ENCODE peak calls at places on chromosomes 1 and 21, in four cellular contexts. F, J, U and A are unnamed samples. For H3K4me1 and H3K9me3, the result is how much of the 10 kb centered on the place peaks cover.

GRCh38 chr1:48701445-48701844 is 75.2 kb downstream of the BEND5 start:
- DNase-seq in F (no peak), J (no peak), U (no peak), A (no peak)

GRCh38 chr21:42417533-42417932 is 13.8 kb downstream of the UBASH3A start:
- DNase-seq in J (no peak), U (no peak), F (no peak), A (no peak)

GRCh38 chr1:97832490-97832889 is 88.3 kb downstream of the DPYD start:
- DNase-seq in J (no peak), U (peak), F (no peak), A (peak)

GRCh38 chr1:15465674-15466073 is 9.1 kb downstream of the CELA2A start:
- DNase-seq in J (no peak), U (no peak), F (no peak), A (no peak)

GRCh38 chr1:174451408-174451807 is 3.6 kb downstream of the GPR52 start:
- DNase-seq in F (no peak), U (no peak), J (no peak), A (no peak)

GRCh38 chr1:212920895-212921294 is 29.4 kb upstream of the VASH2 start:
- DNase-seq in U (no peak), F (no peak), J (no peak), A (no peak)

GRCh38 chr1:53129891-53130597 is 12.4 kb downstream of the SLC1A7 start:
- DNase-seq in J (no peak), F (no peak), U (no peak), A (no peak)

GRCh38 chr1:48216276-48216675 is 6.2 kb upstream of the SLC5A9 start:
- DNase-seq in U (no peak), J (no peak), F (no peak), A (no peak)

GRCh38 chr1:23598424-23598823 is 39.1 kb upstream of the ID3 start:
- DNase-seq in U (no peak), F (no peak), J (peak), A (no peak)

GRCh38 chr21:37364722-37365121 is 1.9 kb upstream of the DYRK1A start:
- DNase-seq in J (no peak), U (no peak), F (no peak), A (no peak)

GRCh38 chr1:223706077-223706988 is 6.0 kb upstream of the CAPN2 start:
- DNase-seq in U (peak), J (no peak), F (peak), A (peak)

GRCh38 chr1:2805801-2806430 is 4.4 kb upstream of the TTC34 start:
- DNase-seq in U (no peak), J (no peak), F (no peak), A (no peak)

GRCh38 chr21:38720074-38720473 is 85.7 kb upstream of the ETS2 start:
- DNase-seq in F (no peak), U (no peak), J (no peak), A (no peak)

DNA sequence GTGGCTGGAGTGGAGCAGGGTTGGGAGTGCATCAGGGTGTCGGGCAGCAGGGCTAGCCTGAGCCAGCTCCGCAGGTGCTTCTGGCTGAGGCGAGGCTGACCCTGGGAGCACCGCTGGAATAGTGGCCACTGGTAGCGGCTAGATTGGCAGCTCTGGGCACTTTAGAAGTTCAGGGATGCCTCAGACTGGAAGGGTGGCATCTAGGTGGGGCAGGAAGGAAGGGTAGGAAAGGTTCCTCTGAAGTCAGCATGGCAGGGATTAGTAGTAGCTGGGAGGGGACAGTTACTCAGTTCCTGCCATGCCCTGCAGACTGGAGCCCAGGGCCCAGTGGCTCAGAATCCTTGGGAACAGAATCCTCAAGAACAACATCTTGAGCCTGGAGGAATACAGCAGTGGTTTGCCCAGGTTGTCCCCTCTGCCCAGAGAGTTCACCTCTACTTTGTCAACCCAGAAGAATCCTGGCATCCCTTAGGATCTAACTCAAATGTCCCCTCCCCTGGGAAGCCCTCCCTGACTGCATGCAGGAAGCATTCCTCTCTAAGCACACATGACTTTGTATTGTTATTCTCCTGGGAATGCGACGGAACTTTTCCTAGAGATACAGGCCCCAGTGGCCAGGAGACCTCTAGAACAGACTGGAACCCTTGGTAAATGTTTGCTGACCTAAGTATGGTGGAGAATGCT is 39.4 kb upstream of the BCAR3 start:
- DNase-seq in J (no peak), F (no peak), U (no peak), A (no peak)
- H3K4me1 ChIP-seq in J (under half), F (under half), U (under half), A (under half)

DNA sequence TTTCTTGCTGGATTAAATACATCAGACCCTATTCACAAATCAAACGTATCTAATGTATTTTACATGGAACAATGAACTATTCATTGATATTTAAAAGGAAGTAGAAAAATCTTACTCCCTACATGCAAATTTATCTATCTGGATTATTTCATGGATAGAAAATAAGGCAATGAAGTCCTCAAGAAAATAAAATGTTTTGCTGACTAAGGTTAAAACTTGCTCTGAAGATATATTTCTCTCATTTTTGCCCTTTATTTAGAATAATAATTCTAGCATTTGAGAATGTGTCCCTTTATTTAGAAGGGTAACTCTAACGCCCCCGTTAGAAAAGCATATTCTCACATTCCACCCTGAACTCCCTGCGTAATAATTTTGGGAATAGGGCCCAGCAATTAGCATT is 627.0 kb upstream of the ZP4 start:
- DNase-seq in F (no peak), U (no peak), J (no peak), A (no peak)
- H3K9me3 ChIP-seq in F (under half), U (under half), J (under half), A (under half)

GRCh38 chr1:118304722-118305344 is 119.8 kb upstream of the SPAG17 start:
- DNase-seq in U (peak), J (no peak), F (no peak), A (peak)
- TF ChIP-seq CTCF in U (peak), J (no peak), F (no peak), A (peak)

DNA sequence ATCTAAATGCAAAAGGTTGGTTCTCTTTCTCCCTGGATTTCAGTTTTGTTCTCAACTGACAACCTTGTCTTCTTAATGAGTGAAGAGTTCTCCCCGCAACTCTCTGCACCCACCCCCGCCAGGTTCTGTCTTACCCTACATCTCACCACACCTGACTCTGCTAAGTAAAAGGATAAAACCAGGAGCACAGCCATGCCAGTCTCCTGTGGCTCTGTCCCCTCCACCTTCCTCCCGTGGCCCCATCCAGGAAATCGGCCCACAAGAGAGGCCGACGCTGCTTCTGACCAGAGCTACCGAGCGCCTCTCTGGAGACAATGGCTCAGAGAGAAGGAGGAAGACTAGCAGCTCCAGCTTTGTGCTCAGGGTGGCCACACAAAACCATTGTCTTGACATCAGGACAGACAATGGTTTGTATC is 72.3 kb downstream of the PLEKHA6 start:
- DNase-seq in F (no peak), J (no peak), U (no peak), A (no peak)
- H3K4me1 ChIP-seq in F (under half), J (under half), U (under half), A (half or more)

DNA sequence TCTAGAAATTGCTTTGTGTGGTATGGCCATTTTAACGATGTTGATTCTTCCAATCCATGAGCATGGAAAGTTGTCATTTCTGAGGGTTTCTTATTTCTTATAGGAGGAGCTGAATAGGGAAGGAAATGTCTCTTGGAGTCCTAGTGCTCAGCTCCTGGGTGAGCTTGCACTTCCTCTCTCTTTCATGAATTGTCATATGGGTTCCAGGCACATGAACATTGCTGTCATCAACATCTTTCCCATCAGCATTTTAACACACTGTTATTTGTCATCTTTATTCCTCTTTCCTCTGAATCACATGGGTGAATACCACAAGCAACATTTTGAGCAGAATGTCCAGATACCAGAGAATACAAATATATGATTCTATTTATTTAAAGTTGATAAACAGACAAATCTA is 23.4 kb downstream of the SLAMF6 start:
- DNase-seq in U (no peak), F (no peak), J (no peak), A (no peak)
- H3K9me3 ChIP-seq in U (under half), F (under half), J (under half), A (under half)

GRCh38 chr21:26806734-26807372 is 38.4 kb downstream of the ADAMTS1 start:
- DNase-seq in J (no peak), F (peak), U (peak), A (no peak)
- TF ChIP-seq CTCF in J (no peak), F (no peak), U (no peak), A (no peak)

DNA sequence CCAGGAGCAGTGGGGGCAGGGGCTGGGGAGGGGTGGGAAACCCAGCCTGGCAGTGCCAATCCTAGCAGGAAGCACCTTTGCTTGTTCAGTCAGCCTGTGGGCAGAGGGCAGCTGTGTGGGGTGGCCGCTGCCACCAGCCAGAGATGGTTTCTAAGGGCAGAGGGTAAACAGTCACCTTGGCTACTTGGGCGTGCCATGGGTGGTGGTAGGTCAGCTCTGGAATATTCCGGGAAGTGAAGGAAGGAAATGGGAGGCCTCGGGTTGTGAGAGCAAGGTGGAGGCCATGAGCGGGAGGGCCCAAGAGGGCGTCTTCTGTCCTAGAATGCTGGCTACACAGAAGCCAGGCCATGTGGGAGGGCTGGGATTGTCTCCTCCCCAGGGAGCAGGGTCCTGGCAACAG is 20.7 kb upstream of the WNT4 start:
- DNase-seq in F (no peak), U (no peak), J (no peak), A (no peak)
- H3K4me1 ChIP-seq in F (under half), U (under half), J (under half), A (under half)

GRCh38 chr1:185648858-185649589 is 85.2 kb upstream of the HMCN1 start:
- DNase-seq in J (no peak), U (no peak), F (no peak), A (no peak)

GRCh38 chr1:185646202-185646683 is 87.9 kb upstream of the HMCN1 start:
- DNase-seq in J (peak), F (peak), U (peak), A (peak)

GRCh38 chr1:185645686-185646085 is 88.5 kb upstream of the HMCN1 start:
- DNase-seq in J (no peak), F (peak), U (no peak), A (no peak)

GRCh38 chr1:185644531-185644930 is 89.7 kb upstream of the HMCN1 start:
- DNase-seq in F (no peak), J (no peak), U (no peak), A (no peak)

DNA sequence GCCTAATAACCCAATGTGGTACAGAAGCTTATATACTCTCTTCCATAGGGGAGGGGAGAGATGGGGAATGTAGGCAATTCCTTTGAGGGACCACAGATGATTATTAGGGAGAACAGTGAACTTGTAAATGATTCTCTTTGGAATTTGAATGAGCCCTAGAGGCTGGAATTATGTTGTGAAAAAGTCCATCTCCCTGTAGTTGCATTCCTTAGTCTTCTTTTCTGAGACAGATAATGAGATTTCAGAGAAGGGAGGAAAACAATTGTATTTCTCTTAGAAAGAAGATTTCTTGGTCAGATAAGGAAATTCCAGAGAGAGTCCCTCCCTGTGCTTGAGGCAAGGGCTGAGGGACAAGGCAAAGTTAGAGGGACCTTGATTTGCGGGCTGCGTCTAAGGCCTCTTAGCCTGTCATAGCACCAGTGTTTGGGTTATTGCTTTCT is 89.0 kb upstream of the HMCN1 start:
- DNase-seq in F (no peak), J (peak), U (no peak), A (no peak)
- H3K9me3 ChIP-seq in F (under half), J (under half), U (under half), A (under half)

GRCh38 chr1:39609618-39610331 is 29.7 kb downstream of the HEYL start:
- DNase-seq in J (peak), U (peak), F (no peak), A (peak)
- TF ChIP-seq CTCF in J (peak), U (peak), F (peak), A (peak)

GRCh38 chr1:234608720-234609527 is 1.1 kb downstream of the IRF2BP2 start:
- DNase-seq in J (no peak), F (no peak), U (peak), A (peak)
- H3K4me1 ChIP-seq in J (under half), F (under half), U (under half), A (under half)